ENCODE peak calls at places on chromosomes 16 and 17, in seven cellular contexts. F, W, V, L, E, D and O are unnamed samples.

GRCh38 chr16:27408602-27409031 is 6.6 kb downstream of the IL21R start:
- DNase-seq in F (no peak), W (no peak), V (no peak), L (no peak), E (no peak), D (no peak), O (no peak)

GRCh38 chr16:46673320-46674013 is 15.5 kb downstream of the VPS35 start:
- DNase-seq in F (peak), W (peak), V (no peak), L (peak), E (peak), D (no peak), O (no peak)

GRCh38 chr17:78147315-78147998 is 1.3 kb downstream of the C17orf99 start:
- DNase-seq in F (no peak), W (no peak), V (no peak), L (no peak), E (no peak), D (no peak), O (peak)

GRCh38 chr17:9050801-9051401 is 29.6 kb downstream of the NTN1 start:
- DNase-seq in F (peak), W (peak), V (no peak), L (no peak), E (no peak), D (no peak), O (no peak)

GRCh38 chr17:51764387-51764971 is 394.0 kb downstream of the CA10 start:
- DNase-seq in F (peak), W (peak), V (no peak), L (peak), E (peak), D (peak), O (peak)

GRCh38 chr17:81397314-81398169 is 2.3 kb downstream of the BAHCC1 start:
- DNase-seq in F (peak), W (peak), V (no peak), L (peak), E (peak), D (no peak), O (no peak)

GRCh38 chr16:17777461-17777863 is 306.7 kb upstream of the XYLT1 start:
- DNase-seq in F (no peak), W (no peak), V (no peak), L (peak), E (no peak), D (no peak), O (no peak)

GRCh38 chr17:81552244-81553017 is at the start of gene FAAP100:
- DNase-seq in F (peak), W (peak), V (peak), L (peak), E (peak), D (no peak), O (peak)

GRCh38 chr16:53745753-53746258 is 41.9 kb downstream of the FTO start:
- DNase-seq in F (peak), W (no peak), V (no peak), L (peak), E (no peak), D (no peak), O (no peak)

GRCh38 chr16:48317614-48318013 is 67.6 kb downstream of the SIAH1 start:
- DNase-seq in F (no peak), W (no peak), V (no peak), L (peak), E (no peak), D (peak), O (no peak)

GRCh38 chr16:11004957-11005610 is 60.7 kb downstream of the CLEC16A start:
- DNase-seq in F (no peak), W (no peak), V (no peak), L (peak), E (no peak), D (peak), O (no peak)

GRCh38 chr17:4199818-4200402 is 56.9 kb downstream of the CYB5D2 start:
- DNase-seq in F (peak), W (peak), V (no peak), L (peak), E (peak), D (no peak), O (no peak)

GRCh38 chr16:10178079-10178478 is 4.1 kb downstream of the GRIN2A start:
- DNase-seq in F (no peak), W (no peak), V (no peak), L (no peak), E (no peak), D (no peak), O (no peak)

GRCh38 chr17:39926588-39927100 is 757 bp downstream of the ORMDL3 start:
- DNase-seq in F (peak), W (peak), V (no peak), L (peak), E (peak), D (no peak), O (no peak)

GRCh38 chr16:69386596-69386995 is 789 bp upstream of the TERF2 start:
- DNase-seq in F (no peak), W (no peak), V (no peak), L (no peak), E (no peak), D (no peak), O (no peak)

GRCh38 chr17:57987582-57988300 is at the start of gene VEZF1:
- DNase-seq in F (peak), W (peak), V (peak), L (peak), E (peak), D (no peak), O (no peak)

GRCh38 chr17:72591500-72592241 is 470.9 kb downstream of the SOX9 start:
- DNase-seq in F (no peak), W (no peak), V (peak), L (no peak), E (peak), D (no peak), O (no peak)

GRCh38 chr16:50910698-50911025 is 168.8 kb downstream of the CYLD start:
- DNase-seq in F (no peak), W (no peak), V (no peak), L (no peak), E (no peak), D (no peak), O (no peak)

GRCh38 chr16:82414476-82414875 is 212.3 kb upstream of the CDH13 start:
- DNase-seq in F (no peak), W (no peak), V (no peak), L (no peak), E (no peak), D (no peak), O (no peak)

GRCh38 chr16:51155199-51155607 is 4.1 kb upstream of the SALL1 start:
- DNase-seq in F (no peak), W (no peak), V (no peak), L (peak), E (peak), D (no peak), O (no peak)

GRCh38 chr17:73156887-73157870 is 7.6 kb upstream of the SSTR2 start:
- DNase-seq in F (no peak), W (no peak), V (no peak), L (no peak), E (peak), D (no peak), O (no peak)

GRCh38 chr16:57755061-57755684 is 19.6 kb downstream of the KATNB1 start:
- DNase-seq in F (no peak), W (no peak), V (no peak), L (no peak), E (no peak), D (no peak), O (no peak)
- TF ChIP-seq CTCF in F (no peak), W (no peak), V (no peak), L (no peak), E (no peak), D (no peak), O (peak)

GRCh38 chr17:2427215-2427614 is 26.4 kb upstream of the MNT start:
- DNase-seq in F (no peak), W (no peak), V (no peak), L (no peak), E (no peak), D (no peak), O (no peak)
- H3K4me3 ChIP-seq in F (no peak), W (no peak), V (no peak), L (no peak), E (no peak), D (no peak), O (no peak)

DNA sequence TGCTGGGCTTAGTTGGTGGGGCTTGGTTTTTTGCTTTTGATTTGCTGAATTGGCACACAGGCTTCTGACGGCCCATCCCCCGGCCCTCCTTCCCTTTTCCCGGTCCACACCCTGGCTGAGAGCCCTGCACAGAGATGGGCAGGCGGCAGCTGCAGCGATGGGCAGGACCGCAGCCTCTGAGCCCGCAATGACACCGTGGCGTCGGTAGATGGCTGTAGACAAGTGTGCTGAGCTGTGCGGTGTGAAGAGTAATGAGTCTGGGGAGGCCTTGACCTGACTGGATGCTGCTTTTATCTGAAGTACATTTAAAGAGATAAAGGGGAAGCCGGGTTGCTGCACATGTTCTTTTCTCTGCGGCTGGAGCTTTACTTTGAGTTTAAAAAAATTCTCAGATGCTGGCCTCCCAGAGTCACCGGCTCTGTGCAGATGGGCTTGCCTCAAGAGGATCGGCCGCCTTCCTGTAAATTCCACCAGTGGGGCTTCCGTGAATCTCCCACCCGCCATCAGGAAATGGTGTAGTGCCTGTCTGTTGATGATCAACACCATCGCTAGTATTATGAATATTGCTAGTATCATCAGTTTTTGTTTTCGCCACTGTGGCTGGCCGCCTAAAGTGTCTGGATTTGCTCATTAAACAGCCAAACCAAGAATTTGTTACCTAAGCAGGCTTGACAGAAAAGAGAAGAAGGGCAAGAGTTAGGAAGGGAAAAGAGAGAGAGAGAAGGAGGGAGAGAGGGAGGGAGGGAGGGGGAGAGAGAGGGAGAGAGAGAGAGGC is 245.6 kb upstream of the RBFOX1 start:
- DNase-seq in F (peak), W (no peak), V (peak), L (no peak), E (peak), D (no peak), O (no peak)
- TF ChIP-seq CTCF in F (peak), W (no peak), V (peak), L (no peak), E (no peak), D (no peak), O (no peak)

GRCh38 chr16:52742608-52743007 is 195.7 kb upstream of the TOX3 start:
- DNase-seq in F (no peak), W (no peak), V (no peak), L (no peak), E (no peak), D (no peak), O (no peak)
- H3K4me3 ChIP-seq in F (no peak), W (no peak), V (no peak), L (no peak), E (no peak), D (no peak), O (no peak)